ENCODE peak calls at places on chromosomes 7 and 10, in five cellular contexts. W, R, V, F and X are unnamed samples.

GRCh38 chr10:129365767-129366400 is 101.2 kb upstream of the MGMT start:
- DNase-seq in W (peak; percentile 43), R (no peak), V (no peak), F (no peak), X (peak; percentile 29)

GRCh38 chr7:12119638-12120303 is 91.3 kb upstream of the TMEM106B start:
- DNase-seq in W (no peak), R (no peak), V (no peak), F (no peak), X (no peak)

GRCh38 chr7:28626191-28626590 is 213.9 kb downstream of the CREB5 start:
- DNase-seq in W (no peak), R (no peak), V (no peak), F (no peak), X (no peak)

GRCh38 chr7:2420216-2420933 is 17.0 kb downstream of the CHST12 start:
- DNase-seq in W (no peak), R (no peak), V (no peak), F (no peak), X (no peak)

GRCh38 chr10:112950714-112951348 is 784 bp downstream of the TCF7L2 start:
- DNase-seq in W (peak; percentile 29), R (no peak), V (no peak), F (no peak), X (no peak)

GRCh38 chr10:76112826-76113150 is 681.4 kb downstream of the LRMDA start:
- DNase-seq in W (no peak), R (no peak), V (no peak), F (no peak), X (no peak)

GRCh38 chr10:49157229-49157628 is 23.4 kb upstream of the FAM170B start:
- DNase-seq in W (no peak), R (no peak), V (no peak), F (no peak), X (no peak)

GRCh38 chr10:21732067-21732772 is 198.2 kb downstream of the MLLT10 start:
- DNase-seq in W (peak; percentile 74), R (no peak), V (peak; percentile 77), F (peak; percentile 50), X (peak; percentile 44)

GRCh38 chr7:44150466-44150832 is 9.3 kb upstream of the MYL7 start:
- DNase-seq in W (no peak), R (peak; percentile 23), V (no peak), F (no peak), X (no peak)

GRCh38 chr7:82305347-82306005 is 138.1 kb downstream of the CACNA2D1 start:
- DNase-seq in W (no peak), R (no peak), V (no peak), F (no peak), X (no peak)

GRCh38 chr7:31058122-31058521 is 6.0 kb downstream of the ADCYAP1R1 start:
- DNase-seq in W (peak; percentile 9), R (no peak), V (no peak), F (no peak), X (no peak)

GRCh38 chr7:40804477-40805215 is 669.8 kb downstream of the SUGCT start:
- DNase-seq in W (no peak), R (no peak), V (no peak), F (no peak), X (no peak)

GRCh38 chr10:100878291-100878910 is 34.4 kb upstream of the SLF2 start:
- DNase-seq in W (peak; percentile 66), R (no peak), V (peak; percentile 31), F (peak; percentile 80), X (peak; percentile 82)
- TF ChIP-seq EZH2 in W (no peak), R (no peak), V (no peak), F (no peak), X (no peak)

GRCh38 chr7:42014625-42015412 is 222.2 kb downstream of the GLI3 start:
- DNase-seq in W (peak; percentile 66), R (no peak), V (peak; percentile 23), F (peak; percentile 29), X (peak; percentile 44)
- TF ChIP-seq ATF3 in W (no peak), R (no peak), V (no peak), F (no peak), X (no peak)

DNA sequence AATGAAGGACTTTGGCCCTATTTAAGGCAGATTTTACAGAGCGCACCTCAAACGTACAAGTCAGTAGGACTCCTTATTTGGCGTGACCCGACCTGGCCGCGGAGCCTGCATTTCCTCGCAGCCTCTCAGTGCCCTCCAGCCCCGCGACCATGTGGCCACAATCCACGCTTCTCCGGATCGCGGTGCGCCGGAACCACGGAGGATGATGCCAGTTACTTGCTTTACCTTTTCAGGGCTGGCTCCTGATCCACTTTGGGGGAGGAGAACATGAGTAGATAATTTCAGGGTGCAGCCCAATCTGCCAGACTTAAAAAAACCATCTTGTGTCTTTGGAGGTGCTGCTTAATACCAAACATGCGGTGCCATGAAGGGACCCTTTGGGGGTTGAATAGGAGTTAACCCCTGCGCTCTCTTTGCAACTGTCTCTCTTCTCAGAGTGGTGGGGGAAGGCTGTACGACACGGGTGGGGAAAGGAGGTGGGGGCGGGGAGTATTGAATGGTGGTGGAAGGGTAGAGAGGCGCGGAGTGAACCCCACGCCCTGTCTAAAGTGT is 1.5 kb downstream of the FRAT1 start:
- DNase-seq in W (no peak), R (no peak), V (no peak), F (no peak), X (no peak)
- TF ChIP-seq EZH2 in W (no peak), R (peak; percentile 59), V (peak; percentile 27), F (no peak), X (no peak)

DNA sequence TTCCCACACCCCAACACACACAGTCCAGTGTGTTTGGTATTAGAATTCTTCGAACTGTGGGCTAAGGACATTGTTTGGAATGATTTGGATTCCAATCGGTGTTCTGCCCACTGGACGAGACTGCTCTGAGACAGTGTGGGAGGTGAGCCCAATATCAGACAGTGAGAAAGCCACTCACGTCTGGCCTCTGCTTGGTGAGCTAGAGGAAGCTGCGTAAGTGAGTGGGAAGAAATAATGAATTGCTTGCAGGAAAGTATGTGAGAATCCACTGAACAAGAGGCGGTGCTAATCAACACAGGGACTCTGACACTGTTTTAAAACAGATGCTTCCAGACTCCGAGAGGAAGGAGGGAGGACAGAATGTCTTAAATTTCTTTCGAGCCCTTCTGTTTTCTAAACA is 675.0 kb upstream of the ANKRD30A start:
- DNase-seq in W (no peak), R (no peak), V (no peak), F (no peak), X (no peak)
- TF ChIP-seq ATF3 in W (no peak), R (no peak), V (no peak), F (no peak), X (no peak)

GRCh38 chr10:81863771-81864170 is 11.2 kb upstream of the NRG3 start:
- DNase-seq in W (no peak), R (no peak), V (no peak), F (no peak), X (no peak)
- TF ChIP-seq EZH2 in W (no peak), R (no peak), V (no peak), F (no peak), X (no peak)

DNA sequence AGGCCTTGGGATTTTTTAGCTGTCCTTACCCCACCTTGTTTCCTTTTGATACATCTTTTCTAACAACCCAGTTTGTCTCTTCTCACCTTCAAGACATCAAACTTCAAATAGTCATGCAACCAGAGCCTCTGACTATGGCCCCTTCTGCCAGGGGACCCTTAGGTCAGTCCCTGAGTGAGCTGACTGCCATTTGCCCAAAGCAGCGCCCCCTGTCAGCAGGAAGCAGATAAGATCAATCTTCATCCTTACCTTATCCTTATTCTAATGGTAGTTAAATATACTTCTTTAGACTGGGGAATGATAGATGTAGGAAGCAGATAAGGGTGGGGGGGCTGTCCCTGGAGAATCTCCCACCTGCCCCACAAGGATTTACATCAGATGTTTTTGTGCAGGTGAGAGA is 29.8 kb upstream of the CDC14C start:
- DNase-seq in W (no peak), R (no peak), V (no peak), F (no peak), X (no peak)
- TF ChIP-seq ATF3 in W (no peak), R (no peak), V (no peak), F (no peak), X (no peak)

GRCh38 chr10:104639595-104640338 is 1.3 kb upstream of the SORCS3 start:
- DNase-seq in W (no peak), R (no peak), V (no peak), F (no peak), X (no peak)
- TF ChIP-seq EZH2 in W (no peak), R (no peak), V (peak; percentile 90), F (no peak), X (no peak)